ENCODE peak calls at places on chromosomes 1 and 21, in six cellular contexts. K is transverse colon, R is Daoy, I is T-helper 2 cell, V is HAP-1, L is left ventricle myocardium superior. O is an unnamed sample.

GRCh38 chr1:109191377-109191776 is 22.3 kb upstream of the SARS1 start:
- DNase-seq in I (no peak), V (peak), K (no peak), L (no peak), R (no peak), O (no peak)

GRCh38 chr1:41102208-41102607 is 80.7 kb upstream of the SLFNL1 start:
- DNase-seq in L (peak), V (no peak), I (no peak), R (peak), K (peak), O (peak)

GRCh38 chr1:226643167-226643566 is 94.6 kb downstream of the STUM start:
- DNase-seq in L (peak), V (no peak), I (no peak), K (no peak), R (peak), O (peak)

GRCh38 chr1:239744851-239745250 is 346.8 kb upstream of the FMN2 start:
- DNase-seq in K (no peak), I (no peak), V (no peak), L (no peak), R (no peak), O (no peak)

GRCh38 chr21:44299458-44300261 is at the start of gene PFKL:
- DNase-seq in R (peak), L (peak), K (peak), I (peak), V (peak), O (peak)

GRCh38 chr1:76961181-76961580 is 93.9 kb downstream of the ST6GALNAC5 start:
- DNase-seq in R (no peak), V (no peak), I (no peak), K (no peak), L (no peak), O (peak)

GRCh38 chr1:2547210-2548067 is 8.7 kb upstream of the TNFRSF14 start:
- DNase-seq in L (peak), V (no peak), I (peak), R (no peak), K (peak), O (no peak)

GRCh38 chr1:62687903-62688686 is at the start of gene DOCK7:
- DNase-seq in I (peak), R (peak), V (peak), K (peak), L (peak), O (peak)

GRCh38 chr1:222157612-222158011 is 390.3 kb downstream of the HHIPL2 start:
- DNase-seq in I (no peak), L (no peak), V (no peak), R (no peak), K (no peak), O (no peak)

GRCh38 chr1:214718724-214719123 is 115.7 kb downstream of the CENPF start:
- DNase-seq in K (no peak), R (no peak), L (no peak), I (no peak), V (no peak), O (no peak)

GRCh38 chr1:22627331-22627730 is 9.1 kb upstream of the C1QA start:
- DNase-seq in L (no peak), V (no peak), I (no peak), R (no peak), K (no peak), O (no peak)

GRCh38 chr1:3727042-3727824 is 25.0 kb upstream of the CCDC27 start:
- DNase-seq in R (peak), L (no peak), V (no peak), I (no peak), K (no peak), O (no peak)

GRCh38 chr1:234608720-234609527 is 1.1 kb downstream of the IRF2BP2 start:
- DNase-seq in L (peak), K (peak), I (peak), R (peak), V (no peak), O (no peak)

GRCh38 chr1:87794788-87795614 is 466.3 kb downstream of the LMO4 start:
- DNase-seq in V (no peak), R (peak), I (no peak), K (no peak), L (no peak), O (peak)

GRCh38 chr1:101929343-101929742 is 67.4 kb downstream of the OLFM3 start:
- DNase-seq in R (no peak), V (no peak), L (no peak), I (no peak), K (no peak), O (no peak)

GRCh38 chr1:235632538-235633219 is 16.9 kb downstream of the GNG4 start:
- DNase-seq in R (peak), K (no peak), L (no peak), V (peak), I (no peak), O (peak)

GRCh38 chr1:20343149-20343936 is 52.7 kb downstream of the VWA5B1 start:
- DNase-seq in I (peak), R (no peak), V (no peak), L (peak), K (no peak), O (no peak)

GRCh38 chr1:35808376-35809155 is 750 bp downstream of the AGO4 start:
- DNase-seq in V (peak), L (peak), I (no peak), K (peak), R (peak), O (peak)

GRCh38 chr1:15833069-15833679 is 14.3 kb upstream of the SPEN start:
- DNase-seq in L (peak), I (peak), R (peak), K (peak), V (no peak), O (peak)

GRCh38 chr1:33460947-33461629 is 11.4 kb upstream of the ZSCAN20 start:
- DNase-seq in V (no peak), I (no peak), R (no peak), L (peak), K (peak), O (no peak)

GRCh38 chr1:212242288-212242984 is 42.8 kb upstream of the PPP2R5A start:
- DNase-seq in K (no peak), R (no peak), I (no peak), L (no peak), V (no peak), O (no peak)

GRCh38 chr1:176033879-176034278 is 173.2 kb downstream of the COP1 start:
- DNase-seq in L (no peak), I (no peak), R (no peak), V (no peak), K (no peak), O (peak)

GRCh38 chr21:29245104-29245643 is 53.5 kb upstream of the BACH1 start:
- DNase-seq in I (no peak), V (no peak), L (no peak), R (no peak), K (no peak), O (no peak)

GRCh38 chr21:42646836-42647235 is 6.6 kb upstream of the PDE9A start:
- DNase-seq in K (no peak), I (no peak), V (no peak), L (peak), R (no peak), O (no peak)

GRCh38 chr1:107976431-107977215 is 11.6 kb upstream of the VAV3 start:
- DNase-seq in R (peak), L (no peak), K (no peak), V (no peak), I (no peak), O (no peak)

GRCh38 chr1:28601696-28602095 is 9.6 kb downstream of the RAB42 start:
- DNase-seq in I (no peak), L (no peak), R (peak), V (no peak), K (no peak), O (peak)